ENCODE peak calls at places on chromosomes 1 and 21, in six cellular contexts. B is heart right ventricle, P is fibroblast of lung, D is osteocyte, Q is AG04450, C is OCI-LY7. O is an unnamed sample.

GRCh38 chr1:27676410-27676809 is 4.4 kb upstream of the IFI6 start:
- DNase-seq in B (no peak), P (no peak), D (no peak), Q (no peak), C (no peak), O (no peak)

GRCh38 chr1:200483491-200484143 is 73.8 kb upstream of the ZNF281 start:
- DNase-seq in B (no peak), P (peak; percentile 94), D (no peak), Q (peak; percentile 92), C (no peak), O (peak; percentile 55)

GRCh38 chr1:193121616-193122593 is at the start of gene CDC73:
- DNase-seq in B (peak; percentile 97), P (peak; percentile 97), D (peak; percentile 100), Q (peak; percentile 90), C (peak; percentile 96), O (peak; percentile 99)

GRCh38 chr1:201370500-201370899 is 7.0 kb downstream of the TNNT2 start:
- DNase-seq in B (no peak), P (no peak), D (no peak), Q (no peak), C (no peak), O (no peak)

GRCh38 chr1:97424209-97424608 is 496.6 kb downstream of the DPYD start:
- DNase-seq in B (no peak), P (no peak), D (no peak), Q (no peak), C (no peak), O (no peak)

GRCh38 chr1:3902111-3902511 is 2.0 kb upstream of the C1orf174 start:
- DNase-seq in B (no peak), P (no peak), D (no peak), Q (no peak), C (peak; percentile 87), O (no peak)

GRCh38 chr21:45018131-45019075 is 56.0 kb upstream of the ADARB1 start:
- DNase-seq in B (no peak), P (no peak), D (no peak), Q (no peak), C (no peak), O (no peak)

GRCh38 chr21:45555557-45556301 is 13.5 kb upstream of the SLC19A1 start:
- DNase-seq in B (no peak), P (peak; percentile 74), D (no peak), Q (peak; percentile 44), C (peak; percentile 69), O (peak; percentile 40)

GRCh38 chr1:214085325-214085724 is 97.6 kb downstream of the PROX1 start:
- DNase-seq in B (no peak), P (no peak), D (no peak), Q (no peak), C (no peak), O (no peak)

GRCh38 chr21:43268086-43268803 is 99.4 kb downstream of the CRYAA start:
- DNase-seq in B (no peak), P (no peak), D (no peak), Q (no peak), C (no peak), O (no peak)

GRCh38 chr1:23772049-23772853 is 6.0 kb upstream of the PITHD1 start:
- DNase-seq in B (peak; percentile 86), P (peak; percentile 81), D (peak; percentile 93), Q (peak; percentile 59), C (peak; percentile 87), O (peak; percentile 81)

GRCh38 chr1:22418352-22418751 is 33.3 kb upstream of the ZBTB40 start:
- DNase-seq in B (no peak), P (no peak), D (peak; percentile 70), Q (no peak), C (no peak), O (no peak)

GRCh38 chr1:88708011-88708410 is 23.9 kb downstream of the PKN2 start:
- DNase-seq in B (no peak), P (no peak), D (no peak), Q (no peak), C (no peak), O (no peak)

GRCh38 chr1:93845554-93846150 is 33.4 kb downstream of the DNTTIP2 start:
- DNase-seq in B (peak; percentile 10), P (peak; percentile 85), D (no peak), Q (peak; percentile 86), C (peak; percentile 24), O (peak; percentile 49)

GRCh38 chr1:18819986-18820790 is 39.3 kb downstream of the TAS1R2 start:
- DNase-seq in B (no peak), P (no peak), D (no peak), Q (no peak), C (no peak), O (no peak)

GRCh38 chr1:35441926-35442579 is 115.2 kb downstream of the KIAA0319L start:
- DNase-seq in B (no peak), P (no peak), D (peak; percentile 78), Q (no peak), C (no peak), O (no peak)

GRCh38 chr1:63569068-63569467 is 24.1 kb upstream of the PGM1 start:
- DNase-seq in B (no peak), P (no peak), D (no peak), Q (no peak), C (no peak), O (no peak)

GRCh38 chr1:154627247-154628121 is 19.5 kb upstream of the ADAR start:
- DNase-seq in B (peak; percentile 95), P (peak; percentile 92), D (peak; percentile 92), Q (no peak), C (peak; percentile 89), O (peak; percentile 86)

GRCh38 chr21:45460611-45461368 is 55.8 kb downstream of the COL18A1 start:
- DNase-seq in B (no peak), P (peak; percentile 68), D (no peak), Q (peak; percentile 61), C (no peak), O (no peak)

GRCh38 chr1:57845041-57845440 is 421.2 kb upstream of the DAB1 start:
- DNase-seq in B (no peak), P (no peak), D (no peak), Q (no peak), C (no peak), O (no peak)

GRCh38 chr1:12447301-12447700 is 170.7 kb downstream of the DHRS3 start:
- DNase-seq in B (no peak), P (peak; percentile 60), D (no peak), Q (no peak), C (no peak), O (no peak)

GRCh38 chr21:30990514-30991304 is 47.6 kb downstream of the KRTAP19-8 start:
- DNase-seq in B (no peak), P (no peak), D (no peak), Q (no peak), C (no peak), O (no peak)

GRCh38 chr1:229563701-229564100 is 5.2 kb upstream of the ABCB10 start:
- DNase-seq in B (peak; percentile 66), P (peak; percentile 42), D (no peak), Q (peak; percentile 15), C (no peak), O (no peak)

GRCh38 chr1:167633258-167633944 is 3.4 kb downstream of the RCSD1 start:
- DNase-seq in B (no peak), P (no peak), D (no peak), Q (no peak), C (no peak), O (no peak)

GRCh38 chr1:156920233-156921052 is at the start of gene LRRC71:
- DNase-seq in B (peak; percentile 82), P (peak; percentile 77), D (peak; percentile 95), Q (peak; percentile 29), C (no peak), O (peak; percentile 58)

GRCh38 chr1:247293047-247293446 is 37.2 kb downstream of the VN1R5 start:
- DNase-seq in B (no peak), P (peak; percentile 12), D (no peak), Q (peak; percentile 18), C (no peak), O (no peak)

GRCh38 chr1:94081566-94082344 is 39.2 kb downstream of the ABCA4 start:
- DNase-seq in B (no peak), P (peak; percentile 84), D (no peak), Q (no peak), C (no peak), O (no peak)

GRCh38 chr1:30663596-30664091 is 59.7 kb downstream of the MATN1 start:
- DNase-seq in B (no peak), P (no peak), D (no peak), Q (no peak), C (no peak), O (no peak)

GRCh38 chr1:221631551-221631950 is 110.3 kb downstream of the DUSP10 start:
- DNase-seq in B (no peak), P (no peak), D (no peak), Q (no peak), C (no peak), O (no peak)

GRCh38 chr1:242011879-242012674 is 13.2 kb upstream of the MAP1LC3C start:
- DNase-seq in B (no peak), P (no peak), D (no peak), Q (no peak), C (no peak), O (no peak)

GRCh38 chr1:156551066-156551643 is 21.2 kb downstream of the IQGAP3 start:
- DNase-seq in B (no peak), P (no peak), D (no peak), Q (no peak), C (peak; percentile 66), O (no peak)

O was measured in activated T-cell treated with anti-CD3 and anti-CD28 coated beads for 24 hours.